ENCODE peak calls at places on chromosome 2, in six cellular contexts. One of them, this sample, is unnamed.

GRCh38 chr2:100104718-100105677 is 37.4 kb downstream of the AFF3 start:
- DNase-seq in HL-60: no peak
- DNase-seq in lower leg skin: no peak
- DNase-seq in GM20000: peak; percentile 50
- DNase-seq in fibroblast of lung: peak; percentile 35
- DNase-seq in adrenal gland: no peak
- DNase-seq in this sample: no peak

GRCh38 chr2:168192839-168193616 is 54.4 kb downstream of the STK39 start:
- DNase-seq in GM20000: no peak
- DNase-seq in HL-60: no peak
- DNase-seq in fibroblast of lung: peak; percentile 36
- DNase-seq in lower leg skin: no peak
- DNase-seq in adrenal gland: no peak
- DNase-seq in this sample: no peak

GRCh38 chr2:218194880-218195279 is 22.1 kb upstream of the ARPC2 start:
- DNase-seq in adrenal gland: no peak
- DNase-seq in fibroblast of lung: no peak
- DNase-seq in GM20000: no peak
- DNase-seq in HL-60: no peak
- DNase-seq in lower leg skin: no peak
- DNase-seq in this sample: no peak

GRCh38 chr2:53129851-53130250 is 637.8 kb upstream of the CHAC2 start:
- DNase-seq in lower leg skin: no peak
- DNase-seq in fibroblast of lung: peak; percentile 95
- DNase-seq in HL-60: no peak
- DNase-seq in adrenal gland: no peak
- DNase-seq in GM20000: no peak
- DNase-seq in this sample: peak; percentile 96

GRCh38 chr2:166895243-166895642 is 7.0 kb downstream of the XIRP2 start:
- DNase-seq in GM20000: no peak
- DNase-seq in adrenal gland: no peak
- DNase-seq in HL-60: no peak
- DNase-seq in fibroblast of lung: no peak
- DNase-seq in lower leg skin: no peak
- DNase-seq in this sample: no peak

GRCh38 chr2:70411489-70412081 is 109.7 kb upstream of the FAM136A start:
- DNase-seq in fibroblast of lung: no peak
- DNase-seq in GM20000: no peak
- DNase-seq in adrenal gland: no peak
- DNase-seq in HL-60: no peak
- DNase-seq in lower leg skin: no peak
- DNase-seq in this sample: no peak

GRCh38 chr2:38462121-38462634 is 85.1 kb upstream of the ATL2 start:
- DNase-seq in fibroblast of lung: peak; percentile 98
- DNase-seq in GM20000: no peak
- DNase-seq in lower leg skin: peak; percentile 59
- DNase-seq in HL-60: peak; percentile 20
- DNase-seq in adrenal gland: peak; percentile 77
- DNase-seq in this sample: peak; percentile 98

GRCh38 chr2:95275151-95275515 is 884 bp downstream of the PROM2 start:
- DNase-seq in fibroblast of lung: no peak
- DNase-seq in adrenal gland: no peak
- DNase-seq in lower leg skin: no peak
- DNase-seq in HL-60: no peak
- DNase-seq in GM20000: no peak
- DNase-seq in this sample: no peak

GRCh38 chr2:150462772-150463171 is 24.7 kb downstream of the RND3 start:
- DNase-seq in HL-60: no peak
- DNase-seq in lower leg skin: no peak
- DNase-seq in fibroblast of lung: no peak
- DNase-seq in adrenal gland: no peak
- DNase-seq in GM20000: no peak
- DNase-seq in this sample: no peak
- TF ChIP-seq CTCF in HL-60: no peak
- TF ChIP-seq CTCF in lower leg skin: no peak
- TF ChIP-seq CTCF in fibroblast of lung: no peak
- TF ChIP-seq CTCF in adrenal gland: no peak
- TF ChIP-seq CTCF in GM20000: no peak
- TF ChIP-seq CTCF in this sample: no peak

GRCh38 chr2:58341047-58341446 is 99.9 kb upstream of the FANCL start:
- DNase-seq in GM20000: no peak
- DNase-seq in HL-60: no peak
- DNase-seq in fibroblast of lung: no peak
- DNase-seq in adrenal gland: no peak
- DNase-seq in lower leg skin: no peak
- DNase-seq in this sample: no peak
- TF ChIP-seq CTCF in GM20000: no peak
- TF ChIP-seq CTCF in HL-60: no peak
- TF ChIP-seq CTCF in fibroblast of lung: no peak
- TF ChIP-seq CTCF in adrenal gland: no peak
- TF ChIP-seq CTCF in lower leg skin: no peak
- TF ChIP-seq CTCF in this sample: no peak

DNA sequence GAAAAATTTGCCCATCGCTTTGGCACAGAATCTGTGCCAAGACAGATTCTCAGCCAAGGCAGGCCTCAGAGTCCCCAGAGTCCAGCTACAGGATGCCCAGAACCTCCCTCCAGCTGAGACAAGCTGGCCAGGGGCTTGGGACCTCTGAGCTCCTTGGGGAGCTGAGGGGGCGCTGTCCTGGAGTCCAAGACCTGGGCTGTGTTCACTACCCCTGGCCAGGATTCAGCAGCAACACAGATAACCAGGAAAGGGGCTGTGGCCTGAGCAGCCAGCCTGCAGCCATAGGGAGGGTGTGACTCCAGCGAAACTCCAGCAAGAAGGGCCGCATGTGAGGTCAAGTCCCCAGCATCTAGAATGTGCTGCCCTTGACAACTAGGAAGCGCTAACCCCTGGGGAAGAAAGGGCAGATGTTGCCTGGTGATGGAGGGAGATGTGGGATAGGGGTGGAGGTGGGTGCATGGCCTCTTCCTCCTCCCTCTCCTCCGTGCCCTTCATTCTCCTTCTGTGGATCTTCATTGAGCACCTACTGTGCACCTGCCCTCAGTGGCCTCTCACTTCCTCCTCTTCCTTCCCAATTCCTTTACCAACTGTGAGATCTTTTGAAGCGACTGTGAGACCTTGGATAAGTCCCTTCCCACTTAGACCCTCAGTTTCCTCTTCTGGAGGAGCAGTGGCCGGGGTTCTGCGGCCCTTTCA is 7.7 kb upstream of the ARID5A start:
- DNase-seq in HL-60: no peak
- DNase-seq in adrenal gland: no peak
- DNase-seq in fibroblast of lung: no peak
- DNase-seq in GM20000: no peak
- DNase-seq in lower leg skin: no peak
- DNase-seq in this sample: no peak
- TF ChIP-seq CTCF in HL-60: no peak
- TF ChIP-seq CTCF in adrenal gland: no peak
- TF ChIP-seq CTCF in fibroblast of lung: no peak
- TF ChIP-seq CTCF in GM20000: no peak
- TF ChIP-seq CTCF in lower leg skin: no peak
- TF ChIP-seq CTCF in this sample: no peak

DNA sequence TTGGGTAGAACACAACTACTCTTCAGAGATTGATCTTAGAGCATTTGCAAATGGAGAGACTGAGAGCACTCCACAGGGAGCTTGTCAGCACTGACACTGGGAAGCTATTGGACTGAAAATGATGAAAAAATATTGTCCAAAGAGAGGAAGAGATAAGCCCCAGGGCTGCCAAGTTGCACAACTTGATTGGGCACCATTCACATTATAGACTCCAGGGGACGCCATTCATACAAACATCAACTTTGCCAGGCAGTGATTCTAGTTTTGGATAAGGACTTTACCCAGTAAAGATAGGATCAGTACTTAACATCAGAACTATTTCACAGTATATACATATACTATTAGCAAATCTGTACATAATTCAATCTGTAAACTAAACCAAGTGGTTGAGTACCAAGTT is 79.6 kb upstream of the MYCN start:
- DNase-seq in HL-60: no peak
- DNase-seq in lower leg skin: no peak
- DNase-seq in GM20000: no peak
- DNase-seq in fibroblast of lung: no peak
- DNase-seq in adrenal gland: no peak
- DNase-seq in this sample: no peak
- TF ChIP-seq CTCF in HL-60: no peak
- TF ChIP-seq CTCF in lower leg skin: no peak
- TF ChIP-seq CTCF in GM20000: no peak
- TF ChIP-seq CTCF in fibroblast of lung: no peak
- TF ChIP-seq CTCF in adrenal gland: no peak
- TF ChIP-seq CTCF in this sample: no peak

GRCh38 chr2:241494311-241494908 is 14.0 kb downstream of the STK25 start:
- DNase-seq in lower leg skin: no peak
- DNase-seq in GM20000: no peak
- DNase-seq in fibroblast of lung: no peak
- DNase-seq in HL-60: no peak
- DNase-seq in adrenal gland: no peak
- DNase-seq in this sample: no peak
- TF ChIP-seq CTCF in lower leg skin: no peak
- TF ChIP-seq CTCF in GM20000: no peak
- TF ChIP-seq CTCF in fibroblast of lung: no peak
- TF ChIP-seq CTCF in HL-60: no peak
- TF ChIP-seq CTCF in adrenal gland: no peak
- TF ChIP-seq CTCF in this sample: no peak

DNA sequence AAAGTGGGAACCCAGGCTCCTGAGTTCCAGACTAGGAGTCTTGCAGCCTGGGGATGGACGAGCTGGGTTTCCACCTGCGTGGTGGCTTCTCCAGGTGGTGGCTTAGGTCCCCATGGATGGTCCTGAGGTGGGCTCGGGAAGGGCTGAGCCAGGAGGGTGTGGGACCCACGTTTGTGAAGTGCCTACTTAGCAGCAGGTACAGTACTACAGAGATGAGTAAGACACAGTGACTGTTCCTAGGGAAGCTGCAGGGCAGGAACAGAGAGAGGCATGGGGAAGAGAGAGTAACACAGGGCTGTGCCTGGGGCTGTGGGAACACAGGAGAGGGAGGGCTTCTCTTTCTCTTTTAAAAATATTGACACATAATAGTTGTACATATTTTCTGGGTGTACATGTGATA is 14.7 kb downstream of the TOGARAM2 start:
- DNase-seq in GM20000: no peak
- DNase-seq in lower leg skin: no peak
- DNase-seq in adrenal gland: no peak
- DNase-seq in HL-60: no peak
- DNase-seq in fibroblast of lung: no peak
- DNase-seq in this sample: no peak
- TF ChIP-seq CTCF in GM20000: no peak
- TF ChIP-seq CTCF in lower leg skin: no peak
- TF ChIP-seq CTCF in adrenal gland: no peak
- TF ChIP-seq CTCF in HL-60: no peak
- TF ChIP-seq CTCF in fibroblast of lung: no peak
- TF ChIP-seq CTCF in this sample: no peak